ENCODE peak calls at places on chromosomes 2 and 18, in five cellular contexts. D is adrenal gland; Y is CD8-positive, alpha-beta T cell; Q is heart left ventricle; P is stomach. K is an unnamed sample.

GRCh38 chr2:103788346-103788745 is 1026.5 kb downstream of the TMEM182 start:
- DNase-seq in D (no peak), Y (no peak), Q (no peak), P (no peak), K (no peak)

GRCh38 chr2:20326163-20326780 is 24.4 kb downstream of the PUM2 start:
- DNase-seq in D (peak), Y (peak), Q (no peak), P (peak), K (no peak)

GRCh38 chr2:26724004-26724750 is 31.7 kb downstream of the KCNK3 start:
- DNase-seq in D (peak), Y (no peak), Q (peak), P (peak), K (peak)

GRCh38 chr18:34840416-34840815 is 130.3 kb downstream of the DTNA start:
- DNase-seq in D (no peak), Y (no peak), Q (no peak), P (no peak), K (no peak)

GRCh38 chr2:157190151-157190550 is 67.4 kb upstream of the GALNT5 start:
- DNase-seq in D (no peak), Y (no peak), Q (no peak), P (no peak), K (no peak)

GRCh38 chr2:42905341-42906114 is 113.1 kb upstream of the HAAO start:
- DNase-seq in D (no peak), Y (no peak), Q (no peak), P (no peak), K (no peak)

GRCh38 chr2:33432871-33433270 is 43.6 kb upstream of the RASGRP3 start:
- DNase-seq in D (no peak), Y (no peak), Q (no peak), P (no peak), K (no peak)

GRCh38 chr2:109128466-109129355 is at the start of gene SH3RF3:
- DNase-seq in D (peak), Y (peak), Q (peak), P (peak), K (peak)

GRCh38 chr2:68294187-68294586 is 25.6 kb downstream of the CNRIP1 start:
- DNase-seq in D (no peak), Y (no peak), Q (no peak), P (no peak), K (no peak)
- TF ChIP-seq CTCF in D (no peak), Y (no peak), Q (no peak), P (no peak), K (no peak)

DNA sequence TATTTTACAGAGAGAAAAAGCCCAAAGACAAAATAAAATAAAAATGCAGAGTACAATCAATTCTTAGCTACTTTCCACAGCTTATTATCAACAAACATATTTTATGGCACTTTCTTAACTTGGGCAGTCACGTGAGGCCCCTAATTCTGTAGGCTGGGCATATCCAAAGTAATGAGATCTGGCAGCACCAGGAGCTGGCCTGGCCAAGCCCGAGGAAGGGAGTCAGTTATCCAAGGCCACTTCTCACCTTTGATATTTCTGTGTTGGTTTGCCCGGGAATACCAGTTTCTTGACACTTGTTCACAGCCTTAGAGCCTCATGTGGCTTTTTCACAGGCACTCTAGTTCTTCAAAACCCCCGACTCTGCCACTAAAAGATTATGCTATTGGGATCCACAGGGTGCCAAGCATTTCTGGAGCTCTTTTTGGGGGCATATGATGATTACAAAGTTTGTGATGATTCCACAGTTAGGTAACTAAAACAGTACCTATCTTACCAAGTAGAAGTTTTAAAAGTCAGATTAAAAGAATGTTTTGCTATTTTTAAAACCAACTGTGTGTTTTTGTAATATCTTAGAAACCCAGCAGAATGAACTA is 90.4 kb downstream of the MEP1B start:
- DNase-seq in D (peak), Y (no peak), Q (no peak), P (no peak), K (no peak)
- H3K27ac ChIP-seq in D (no peak), Y (no peak), Q (no peak), P (no peak), K (no peak)

GRCh38 chr2:223697921-223698645 is 95.9 kb upstream of the SCG2 start:
- DNase-seq in D (no peak), Y (no peak), Q (no peak), P (no peak), K (no peak)

GRCh38 chr2:223688094-223688835 is 86.1 kb upstream of the SCG2 start:
- DNase-seq in D (no peak), Y (no peak), Q (no peak), P (no peak), K (no peak)

GRCh38 chr2:223697316-223697875 is 95.2 kb upstream of the SCG2 start:
- DNase-seq in D (no peak), Y (no peak), Q (no peak), P (no peak), K (no peak)

GRCh38 chr2:223696719-223697118 is 94.6 kb upstream of the SCG2 start:
- DNase-seq in D (no peak), Y (no peak), Q (no peak), P (no peak), K (no peak)

GRCh38 chr2:223692227-223692947 is 90.2 kb upstream of the SCG2 start:
- DNase-seq in D (peak), Y (no peak), Q (peak), P (peak), K (no peak)
- TF ChIP-seq CTCF in D (peak), Y (no peak), Q (peak), P (no peak), K (no peak)

GRCh38 chr2:28393115-28393836 is 618 bp downstream of the FOSL2 start:
- DNase-seq in D (peak), Y (peak), Q (peak), P (peak), K (peak)
- H3K27ac ChIP-seq in D (peak), Y (peak), Q (peak), P (peak), K (peak)

DNA sequence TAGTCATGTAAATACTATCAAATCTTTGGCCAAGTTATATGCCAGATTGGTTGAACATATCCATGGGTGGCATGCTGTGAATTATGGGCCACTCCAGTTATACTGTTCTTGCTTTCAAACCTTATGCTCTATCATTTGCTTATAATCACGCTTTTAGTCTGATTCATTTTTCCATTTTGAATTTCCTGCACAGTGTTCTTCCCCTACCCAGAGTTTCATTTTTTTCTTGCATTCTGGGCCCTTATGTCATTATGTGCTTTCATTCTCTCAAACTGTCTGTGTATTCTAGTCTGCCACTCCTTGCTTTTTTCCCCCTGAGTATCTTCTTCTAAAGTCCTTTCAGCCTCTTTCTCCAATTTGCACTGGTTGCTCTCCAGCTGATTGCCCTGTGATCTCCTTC is 364.1 kb downstream of the ARHGAP15 start:
- DNase-seq in D (no peak), Y (no peak), Q (no peak), P (no peak), K (no peak)
- TF ChIP-seq CTCF in D (no peak), Y (no peak), Q (no peak), P (no peak), K (no peak)